ENCODE peak calls at places on chromosomes 7 and 10, in six cellular contexts. One of them, this sample, is unnamed. For H3K9me3 and H3K4me1, the result is how much of the 10 kb centered on the place peaks cover.

GRCh38 chr7:68744036-68744435 is 854.2 kb upstream of the AUTS2 start:
- DNase-seq in fibroblast of lung: no peak
- DNase-seq in psoas muscle: no peak
- DNase-seq in H9: no peak
- DNase-seq in mucosa of descending colon: no peak
- DNase-seq in CD8-positive, alpha-beta memory T cell: no peak
- DNase-seq in this sample: no peak

GRCh38 chr10:12006671-12007070 is 35.9 kb downstream of the UPF2 start:
- DNase-seq in CD8-positive, alpha-beta memory T cell: no peak
- DNase-seq in H9: no peak
- DNase-seq in mucosa of descending colon: no peak
- DNase-seq in fibroblast of lung: no peak
- DNase-seq in psoas muscle: no peak
- DNase-seq in this sample: no peak

GRCh38 chr7:43753401-43753800 is 5.1 kb upstream of the BLVRA start:
- DNase-seq in CD8-positive, alpha-beta memory T cell: no peak
- DNase-seq in fibroblast of lung: no peak
- DNase-seq in mucosa of descending colon: no peak
- DNase-seq in H9: no peak
- DNase-seq in psoas muscle: no peak
- DNase-seq in this sample: no peak

GRCh38 chr7:108311446-108312168 is 144.6 kb downstream of the NRCAM start:
- DNase-seq in fibroblast of lung: peak
- DNase-seq in H9: no peak
- DNase-seq in psoas muscle: no peak
- DNase-seq in mucosa of descending colon: no peak
- DNase-seq in CD8-positive, alpha-beta memory T cell: no peak
- DNase-seq in this sample: no peak

GRCh38 chr7:152869041-152869676 is 109.6 kb downstream of the ACTR3B start:
- DNase-seq in psoas muscle: no peak
- DNase-seq in H9: peak
- DNase-seq in fibroblast of lung: no peak
- DNase-seq in CD8-positive, alpha-beta memory T cell: no peak
- DNase-seq in mucosa of descending colon: no peak
- DNase-seq in this sample: no peak

GRCh38 chr7:35430547-35431153 is 176.8 kb upstream of the TBX20 start:
- DNase-seq in CD8-positive, alpha-beta memory T cell: no peak
- DNase-seq in fibroblast of lung: no peak
- DNase-seq in psoas muscle: no peak
- DNase-seq in H9: peak
- DNase-seq in mucosa of descending colon: no peak
- DNase-seq in this sample: no peak

GRCh38 chr10:15088428-15089261 is at the start of gene ACBD7:
- DNase-seq in H9: peak
- DNase-seq in mucosa of descending colon: peak
- DNase-seq in psoas muscle: peak
- DNase-seq in CD8-positive, alpha-beta memory T cell: peak
- DNase-seq in fibroblast of lung: peak
- DNase-seq in this sample: peak

GRCh38 chr7:26034386-26034785 is 117.6 kb upstream of the NFE2L3 start:
- DNase-seq in H9: no peak
- DNase-seq in psoas muscle: no peak
- DNase-seq in mucosa of descending colon: no peak
- DNase-seq in CD8-positive, alpha-beta memory T cell: no peak
- DNase-seq in fibroblast of lung: no peak
- DNase-seq in this sample: no peak

GRCh38 chr10:110498087-110498981 is 627 bp downstream of the DUSP5 start:
- DNase-seq in mucosa of descending colon: peak
- DNase-seq in fibroblast of lung: peak
- DNase-seq in H9: peak
- DNase-seq in CD8-positive, alpha-beta memory T cell: peak
- DNase-seq in psoas muscle: peak
- DNase-seq in this sample: peak

GRCh38 chr7:99409192-99409572 is 413 bp downstream of the BUD31 start:
- DNase-seq in psoas muscle: no peak
- DNase-seq in CD8-positive, alpha-beta memory T cell: no peak
- DNase-seq in H9: no peak
- DNase-seq in fibroblast of lung: no peak
- DNase-seq in mucosa of descending colon: peak
- DNase-seq in this sample: no peak

GRCh38 chr7:87370660-87371180 is 25.3 kb downstream of the CROT start:
- DNase-seq in H9: no peak
- DNase-seq in CD8-positive, alpha-beta memory T cell: no peak
- DNase-seq in mucosa of descending colon: no peak
- DNase-seq in psoas muscle: no peak
- DNase-seq in fibroblast of lung: peak
- DNase-seq in this sample: no peak

GRCh38 chr10:119207713-119208552 is 562 bp downstream of the GRK5 start:
- DNase-seq in H9: no peak
- DNase-seq in mucosa of descending colon: peak
- DNase-seq in fibroblast of lung: peak
- DNase-seq in psoas muscle: peak
- DNase-seq in CD8-positive, alpha-beta memory T cell: no peak
- DNase-seq in this sample: peak

GRCh38 chr10:44513592-44513991 is 128.7 kb upstream of the CXCL12 start:
- DNase-seq in fibroblast of lung: peak
- DNase-seq in psoas muscle: peak
- DNase-seq in H9: no peak
- DNase-seq in CD8-positive, alpha-beta memory T cell: no peak
- DNase-seq in mucosa of descending colon: no peak
- DNase-seq in this sample: no peak

GRCh38 chr10:99365761-99366160 is 36.6 kb downstream of the CNNM1 start:
- DNase-seq in CD8-positive, alpha-beta memory T cell: no peak
- DNase-seq in mucosa of descending colon: no peak
- DNase-seq in psoas muscle: no peak
- DNase-seq in H9: no peak
- DNase-seq in fibroblast of lung: no peak
- DNase-seq in this sample: no peak

GRCh38 chr7:80225361-80225760 is 90.7 kb downstream of the GNAI1 start:
- DNase-seq in mucosa of descending colon: no peak
- DNase-seq in psoas muscle: no peak
- DNase-seq in fibroblast of lung: no peak
- DNase-seq in CD8-positive, alpha-beta memory T cell: no peak
- DNase-seq in H9: no peak
- DNase-seq in this sample: no peak

GRCh38 chr7:69962077-69962855 is 364.0 kb downstream of the AUTS2 start:
- DNase-seq in mucosa of descending colon: no peak
- DNase-seq in fibroblast of lung: peak
- DNase-seq in H9: no peak
- DNase-seq in CD8-positive, alpha-beta memory T cell: no peak
- DNase-seq in psoas muscle: peak
- DNase-seq in this sample: no peak

GRCh38 chr7:87672217-87672616 is 44.0 kb downstream of the RUNDC3B start:
- DNase-seq in psoas muscle: no peak
- DNase-seq in fibroblast of lung: no peak
- DNase-seq in H9: no peak
- DNase-seq in mucosa of descending colon: no peak
- DNase-seq in CD8-positive, alpha-beta memory T cell: no peak
- DNase-seq in this sample: no peak

GRCh38 chr7:158421394-158421793 is 166.2 kb downstream of the PTPRN2 start:
- DNase-seq in CD8-positive, alpha-beta memory T cell: no peak
- DNase-seq in H9: no peak
- DNase-seq in mucosa of descending colon: no peak
- DNase-seq in fibroblast of lung: no peak
- DNase-seq in psoas muscle: no peak
- DNase-seq in this sample: no peak

GRCh38 chr7:70047891-70048448 is 449.7 kb downstream of the AUTS2 start:
- DNase-seq in psoas muscle: no peak
- DNase-seq in H9: peak
- DNase-seq in mucosa of descending colon: no peak
- DNase-seq in fibroblast of lung: peak
- DNase-seq in CD8-positive, alpha-beta memory T cell: no peak
- DNase-seq in this sample: no peak

GRCh38 chr10:80861882-80862281 is 324.2 kb downstream of the SH2D4B start:
- DNase-seq in H9: no peak
- DNase-seq in psoas muscle: no peak
- DNase-seq in fibroblast of lung: no peak
- DNase-seq in mucosa of descending colon: no peak
- DNase-seq in CD8-positive, alpha-beta memory T cell: no peak
- DNase-seq in this sample: no peak

GRCh38 chr7:90194911-90195809 is 16.4 kb upstream of the STEAP2 start:
- DNase-seq in CD8-positive, alpha-beta memory T cell: no peak
- DNase-seq in H9: no peak
- DNase-seq in fibroblast of lung: no peak
- DNase-seq in psoas muscle: no peak
- DNase-seq in mucosa of descending colon: no peak
- DNase-seq in this sample: no peak

GRCh38 chr10:125291841-125292240 is 131.5 kb upstream of the CTBP2 start:
- DNase-seq in fibroblast of lung: no peak
- DNase-seq in CD8-positive, alpha-beta memory T cell: no peak
- DNase-seq in psoas muscle: no peak
- DNase-seq in H9: no peak
- DNase-seq in mucosa of descending colon: no peak
- DNase-seq in this sample: no peak

GRCh38 chr10:22321831-22322662 is 1.1 kb downstream of the BMI1 start:
- DNase-seq in mucosa of descending colon: no peak
- DNase-seq in psoas muscle: peak
- DNase-seq in H9: peak
- DNase-seq in fibroblast of lung: no peak
- DNase-seq in CD8-positive, alpha-beta memory T cell: no peak
- DNase-seq in this sample: peak

DNA sequence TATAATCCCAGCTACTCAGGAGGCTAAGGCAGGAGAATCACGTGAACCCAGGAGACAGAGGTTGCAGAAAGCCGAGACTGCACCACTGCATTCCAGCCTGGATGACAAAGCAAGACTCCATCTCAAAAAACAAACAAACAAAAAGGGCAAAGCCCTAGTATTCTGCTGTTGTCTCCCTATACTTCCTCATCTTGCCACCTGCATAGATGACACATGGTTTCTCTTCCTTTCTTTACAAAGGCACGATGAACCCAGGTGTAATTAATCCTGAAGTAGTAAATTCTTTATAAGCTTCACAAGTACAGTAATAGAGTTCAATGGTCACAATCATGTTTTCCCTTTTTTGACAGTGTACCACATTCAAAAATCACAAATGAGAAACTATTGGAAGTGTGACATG is 9.8 kb upstream of the ZNF727 start:
- DNase-seq in mucosa of descending colon: no peak
- DNase-seq in CD8-positive, alpha-beta memory T cell: no peak
- DNase-seq in fibroblast of lung: no peak
- DNase-seq in H9: no peak
- DNase-seq in psoas muscle: no peak
- DNase-seq in this sample: no peak
- H3K9me3 ChIP-seq in mucosa of descending colon: half or more
- H3K9me3 ChIP-seq in CD8-positive, alpha-beta memory T cell: under half
- H3K9me3 ChIP-seq in fibroblast of lung: under half
- H3K9me3 ChIP-seq in H9: half or more
- H3K9me3 ChIP-seq in psoas muscle: under half
- H3K9me3 ChIP-seq in this sample: under half

GRCh38 chr7:7438851-7439250 is 96.8 kb downstream of the COL28A1 start:
- DNase-seq in mucosa of descending colon: no peak
- DNase-seq in psoas muscle: no peak
- DNase-seq in CD8-positive, alpha-beta memory T cell: no peak
- DNase-seq in H9: no peak
- DNase-seq in fibroblast of lung: peak
- DNase-seq in this sample: no peak
- H3K4me1 ChIP-seq in mucosa of descending colon: under half
- H3K4me1 ChIP-seq in psoas muscle: under half
- H3K4me1 ChIP-seq in CD8-positive, alpha-beta memory T cell: under half
- H3K4me1 ChIP-seq in H9: under half
- H3K4me1 ChIP-seq in fibroblast of lung: under half
- H3K4me1 ChIP-seq in this sample: under half

DNA sequence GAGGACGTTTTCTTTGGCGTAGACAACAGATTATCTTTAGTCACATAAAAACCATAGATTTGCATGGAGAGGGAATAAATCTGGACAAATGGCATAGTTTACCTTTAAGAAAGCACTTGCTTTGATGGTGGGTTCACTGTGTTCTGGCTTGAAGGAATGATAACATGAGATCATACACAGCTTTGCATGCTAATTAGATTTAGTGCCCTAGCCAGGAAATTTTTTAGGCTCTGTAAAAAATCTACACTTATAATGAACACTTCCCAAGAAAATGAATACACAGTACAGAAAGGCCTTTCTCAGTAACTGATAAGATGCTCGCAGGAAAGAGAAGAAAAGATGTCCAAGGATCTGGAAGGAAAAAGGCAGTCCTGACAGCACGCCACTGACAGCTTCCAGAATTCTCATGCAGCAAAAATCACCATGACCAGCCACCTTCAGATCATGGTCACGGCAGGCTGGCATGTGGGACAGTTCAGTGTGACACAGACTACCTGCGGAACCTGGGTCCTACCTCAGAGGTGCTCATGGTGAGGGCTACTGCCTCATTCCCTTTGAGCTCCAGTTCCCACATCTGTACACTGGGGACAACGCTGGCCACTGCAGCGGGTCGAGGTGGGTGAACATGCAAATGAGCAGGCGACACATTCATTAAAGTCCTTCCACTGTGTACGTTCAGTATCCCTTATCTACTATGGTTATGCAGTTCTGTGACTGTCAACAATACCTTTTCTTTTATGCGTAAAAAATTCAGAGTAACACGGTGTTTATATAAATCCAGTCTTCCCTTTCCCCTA is 218.5 kb upstream of the AOAH start:
- DNase-seq in mucosa of descending colon: no peak
- DNase-seq in H9: no peak
- DNase-seq in fibroblast of lung: no peak
- DNase-seq in CD8-positive, alpha-beta memory T cell: no peak
- DNase-seq in psoas muscle: no peak
- DNase-seq in this sample: no peak
- H3K9me3 ChIP-seq in mucosa of descending colon: under half
- H3K9me3 ChIP-seq in H9: under half
- H3K9me3 ChIP-seq in fibroblast of lung: under half
- H3K9me3 ChIP-seq in CD8-positive, alpha-beta memory T cell: under half
- H3K9me3 ChIP-seq in psoas muscle: under half
- H3K9me3 ChIP-seq in this sample: under half

GRCh38 chr10:77237120-77237519 is 400.5 kb downstream of the KCNMA1 start:
- DNase-seq in CD8-positive, alpha-beta memory T cell: no peak
- DNase-seq in mucosa of descending colon: no peak
- DNase-seq in fibroblast of lung: no peak
- DNase-seq in psoas muscle: no peak
- DNase-seq in H9: no peak
- DNase-seq in this sample: no peak

GRCh38 chr10:77244746-77245145 is 392.9 kb downstream of the KCNMA1 start:
- DNase-seq in CD8-positive, alpha-beta memory T cell: no peak
- DNase-seq in mucosa of descending colon: no peak
- DNase-seq in psoas muscle: no peak
- DNase-seq in fibroblast of lung: no peak
- DNase-seq in H9: no peak
- DNase-seq in this sample: no peak

GRCh38 chr10:77236700-77237099 is 400.9 kb downstream of the KCNMA1 start:
- DNase-seq in CD8-positive, alpha-beta memory T cell: no peak
- DNase-seq in psoas muscle: no peak
- DNase-seq in mucosa of descending colon: no peak
- DNase-seq in H9: no peak
- DNase-seq in fibroblast of lung: peak
- DNase-seq in this sample: no peak

GRCh38 chr10:77240042-77240619 is 397.5 kb downstream of the KCNMA1 start:
- DNase-seq in H9: no peak
- DNase-seq in psoas muscle: no peak
- DNase-seq in CD8-positive, alpha-beta memory T cell: no peak
- DNase-seq in mucosa of descending colon: no peak
- DNase-seq in fibroblast of lung: peak
- DNase-seq in this sample: no peak

DNA sequence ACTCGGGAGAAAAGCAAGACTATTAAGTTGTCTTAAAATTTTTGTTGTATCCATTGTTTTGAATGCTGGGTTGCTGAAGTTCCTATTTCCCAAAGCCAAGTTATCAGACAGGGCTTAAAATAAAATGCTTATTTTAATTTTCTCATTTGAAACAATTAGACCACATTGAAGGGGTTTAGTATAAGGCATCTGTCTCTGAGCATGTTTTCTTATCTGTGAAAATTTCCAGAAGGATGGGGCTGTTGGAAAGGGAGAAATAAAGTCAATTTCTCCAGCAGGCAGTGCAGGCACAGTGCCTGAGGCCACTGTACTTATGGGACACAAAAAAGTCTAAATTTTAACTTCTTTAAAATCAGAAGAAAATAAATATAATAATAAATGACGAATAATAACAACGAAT is 396.6 kb downstream of the KCNMA1 start:
- DNase-seq in mucosa of descending colon: no peak
- DNase-seq in psoas muscle: no peak
- DNase-seq in CD8-positive, alpha-beta memory T cell: no peak
- DNase-seq in fibroblast of lung: no peak
- DNase-seq in H9: no peak
- DNase-seq in this sample: no peak
- H3K4me1 ChIP-seq in mucosa of descending colon: under half
- H3K4me1 ChIP-seq in psoas muscle: under half
- H3K4me1 ChIP-seq in CD8-positive, alpha-beta memory T cell: under half
- H3K4me1 ChIP-seq in fibroblast of lung: under half
- H3K4me1 ChIP-seq in H9: under half
- H3K4me1 ChIP-seq in this sample: under half